ENCODE peak calls at places on chromosomes 6 and 20, in six cellular contexts. One of them, this sample, is unnamed.

GRCh38 chr20:688809-689208 is 13.2 kb upstream of the SCRT2 start:
- DNase-seq in fibroblast of the aortic adventitia: no peak
- DNase-seq in transverse colon: no peak
- DNase-seq in CD8-positive, alpha-beta memory T cell: no peak
- DNase-seq in colonic mucosa: no peak
- DNase-seq in EL: peak
- DNase-seq in this sample: peak

GRCh38 chr20:56690531-56691175 is 61.5 kb downstream of the TFAP2C start:
- DNase-seq in fibroblast of the aortic adventitia: no peak
- DNase-seq in transverse colon: peak
- DNase-seq in CD8-positive, alpha-beta memory T cell: no peak
- DNase-seq in colonic mucosa: peak
- DNase-seq in EL: no peak
- DNase-seq in this sample: no peak

GRCh38 chr6:8831366-8832152 is 396.2 kb upstream of the SLC35B3 start:
- DNase-seq in fibroblast of the aortic adventitia: no peak
- DNase-seq in transverse colon: no peak
- DNase-seq in CD8-positive, alpha-beta memory T cell: no peak
- DNase-seq in colonic mucosa: no peak
- DNase-seq in EL: no peak
- DNase-seq in this sample: peak

GRCh38 chr20:49483018-49483705 is 694 bp upstream of the KCNB1 start:
- DNase-seq in fibroblast of the aortic adventitia: no peak
- DNase-seq in transverse colon: no peak
- DNase-seq in CD8-positive, alpha-beta memory T cell: no peak
- DNase-seq in colonic mucosa: no peak
- DNase-seq in EL: no peak
- DNase-seq in this sample: no peak

GRCh38 chr6:80618953-80619352 is 512.5 kb downstream of the BCKDHB start:
- DNase-seq in fibroblast of the aortic adventitia: peak
- DNase-seq in transverse colon: no peak
- DNase-seq in CD8-positive, alpha-beta memory T cell: no peak
- DNase-seq in colonic mucosa: no peak
- DNase-seq in EL: peak
- DNase-seq in this sample: peak

GRCh38 chr6:163128324-163128723 is 286.2 kb upstream of the QKI start:
- DNase-seq in fibroblast of the aortic adventitia: no peak
- DNase-seq in transverse colon: no peak
- DNase-seq in CD8-positive, alpha-beta memory T cell: no peak
- DNase-seq in colonic mucosa: no peak
- DNase-seq in EL: no peak
- DNase-seq in this sample: no peak

GRCh38 chr6:25945175-25945574 is 14.7 kb upstream of the SLC17A2 start:
- DNase-seq in fibroblast of the aortic adventitia: no peak
- DNase-seq in transverse colon: no peak
- DNase-seq in CD8-positive, alpha-beta memory T cell: no peak
- DNase-seq in colonic mucosa: no peak
- DNase-seq in EL: no peak
- DNase-seq in this sample: no peak

GRCh38 chr6:25173951-25174474 is 105.2 kb upstream of the CARMIL1 start:
- DNase-seq in fibroblast of the aortic adventitia: peak
- DNase-seq in transverse colon: no peak
- DNase-seq in CD8-positive, alpha-beta memory T cell: no peak
- DNase-seq in colonic mucosa: no peak
- DNase-seq in EL: peak
- DNase-seq in this sample: peak

GRCh38 chr6:45148278-45148677 is 179.9 kb upstream of the RUNX2 start:
- DNase-seq in fibroblast of the aortic adventitia: no peak
- DNase-seq in transverse colon: no peak
- DNase-seq in CD8-positive, alpha-beta memory T cell: no peak
- DNase-seq in colonic mucosa: no peak
- DNase-seq in EL: no peak
- DNase-seq in this sample: peak

GRCh38 chr6:168128631-168129291 is 49.7 kb upstream of the FRMD1 start:
- DNase-seq in fibroblast of the aortic adventitia: no peak
- DNase-seq in transverse colon: no peak
- DNase-seq in CD8-positive, alpha-beta memory T cell: no peak
- DNase-seq in colonic mucosa: peak
- DNase-seq in EL: no peak
- DNase-seq in this sample: no peak

GRCh38 chr6:166757226-166758135 is 130.4 kb upstream of the RPS6KA2 start:
- DNase-seq in fibroblast of the aortic adventitia: peak
- DNase-seq in transverse colon: no peak
- DNase-seq in CD8-positive, alpha-beta memory T cell: no peak
- DNase-seq in colonic mucosa: no peak
- DNase-seq in EL: peak
- DNase-seq in this sample: peak

GRCh38 chr6:40356242-40356910 is 230.8 kb downstream of the LRFN2 start:
- DNase-seq in fibroblast of the aortic adventitia: peak
- DNase-seq in transverse colon: no peak
- DNase-seq in CD8-positive, alpha-beta memory T cell: no peak
- DNase-seq in colonic mucosa: no peak
- DNase-seq in EL: peak
- DNase-seq in this sample: no peak

GRCh38 chr6:75204222-75204958 is 1.5 kb downstream of the COL12A1 start:
- DNase-seq in fibroblast of the aortic adventitia: peak
- DNase-seq in transverse colon: peak
- DNase-seq in CD8-positive, alpha-beta memory T cell: no peak
- DNase-seq in colonic mucosa: peak
- DNase-seq in EL: peak
- DNase-seq in this sample: peak

GRCh38 chr20:12808006-12808567 is 200.7 kb upstream of the SPTLC3 start:
- DNase-seq in fibroblast of the aortic adventitia: no peak
- DNase-seq in transverse colon: no peak
- DNase-seq in CD8-positive, alpha-beta memory T cell: no peak
- DNase-seq in colonic mucosa: no peak
- DNase-seq in EL: no peak
- DNase-seq in this sample: no peak

GRCh38 chr20:46984391-46984790 is 89.7 kb downstream of the EYA2 start:
- DNase-seq in fibroblast of the aortic adventitia: peak
- DNase-seq in transverse colon: no peak
- DNase-seq in CD8-positive, alpha-beta memory T cell: no peak
- DNase-seq in colonic mucosa: no peak
- DNase-seq in EL: no peak
- DNase-seq in this sample: peak

GRCh38 chr20:51303731-51304670 is 238.5 kb downstream of the NFATC2 start:
- DNase-seq in fibroblast of the aortic adventitia: no peak
- DNase-seq in transverse colon: no peak
- DNase-seq in CD8-positive, alpha-beta memory T cell: no peak
- DNase-seq in colonic mucosa: no peak
- DNase-seq in EL: no peak
- DNase-seq in this sample: no peak

GRCh38 chr20:47113362-47114118 is 218.9 kb downstream of the EYA2 start:
- DNase-seq in fibroblast of the aortic adventitia: peak
- DNase-seq in transverse colon: no peak
- DNase-seq in CD8-positive, alpha-beta memory T cell: no peak
- DNase-seq in colonic mucosa: no peak
- DNase-seq in EL: peak
- DNase-seq in this sample: peak

GRCh38 chr20:44091026-44091425 is 96.0 kb downstream of the JPH2 start:
- DNase-seq in fibroblast of the aortic adventitia: peak
- DNase-seq in transverse colon: no peak
- DNase-seq in CD8-positive, alpha-beta memory T cell: no peak
- DNase-seq in colonic mucosa: no peak
- DNase-seq in EL: no peak
- DNase-seq in this sample: peak

GRCh38 chr6:30647039-30647801 is at the start of gene C6orf136:
- DNase-seq in fibroblast of the aortic adventitia: peak
- DNase-seq in transverse colon: peak
- DNase-seq in CD8-positive, alpha-beta memory T cell: peak
- DNase-seq in colonic mucosa: peak
- DNase-seq in EL: peak
- DNase-seq in this sample: peak

GRCh38 chr6:18997375-18997826 is 610.3 kb downstream of the RNF144B start:
- DNase-seq in fibroblast of the aortic adventitia: peak
- DNase-seq in transverse colon: no peak
- DNase-seq in CD8-positive, alpha-beta memory T cell: no peak
- DNase-seq in colonic mucosa: no peak
- DNase-seq in EL: peak
- DNase-seq in this sample: peak

GRCh38 chr6:36372088-36372487 is 15.4 kb downstream of the ETV7 start:
- DNase-seq in fibroblast of the aortic adventitia: no peak
- DNase-seq in transverse colon: no peak
- DNase-seq in CD8-positive, alpha-beta memory T cell: no peak
- DNase-seq in colonic mucosa: no peak
- DNase-seq in EL: no peak
- DNase-seq in this sample: no peak

GRCh38 chr6:158488065-158488464 is 71.8 kb upstream of the TMEM181 start:
- DNase-seq in fibroblast of the aortic adventitia: peak
- DNase-seq in transverse colon: no peak
- DNase-seq in CD8-positive, alpha-beta memory T cell: no peak
- DNase-seq in colonic mucosa: no peak
- DNase-seq in EL: peak
- DNase-seq in this sample: peak

GRCh38 chr20:41213150-41213820 is 75.9 kb downstream of the PLCG1 start:
- DNase-seq in fibroblast of the aortic adventitia: peak
- DNase-seq in transverse colon: no peak
- DNase-seq in CD8-positive, alpha-beta memory T cell: no peak
- DNase-seq in colonic mucosa: no peak
- DNase-seq in EL: peak
- DNase-seq in this sample: peak

GRCh38 chr6:54516331-54516730 is 208.1 kb downstream of the TINAG start:
- DNase-seq in fibroblast of the aortic adventitia: no peak
- DNase-seq in transverse colon: no peak
- DNase-seq in CD8-positive, alpha-beta memory T cell: no peak
- DNase-seq in colonic mucosa: no peak
- DNase-seq in EL: no peak
- DNase-seq in this sample: no peak

GRCh38 chr6:106451419-106451818 is 90.9 kb downstream of the CRYBG1 start:
- DNase-seq in fibroblast of the aortic adventitia: peak
- DNase-seq in transverse colon: no peak
- DNase-seq in CD8-positive, alpha-beta memory T cell: no peak
- DNase-seq in colonic mucosa: no peak
- DNase-seq in EL: no peak
- DNase-seq in this sample: peak

GRCh38 chr6:136927313-136927712 is 5.2 kb downstream of the SLC35D3 start:
- DNase-seq in fibroblast of the aortic adventitia: no peak
- DNase-seq in transverse colon: no peak
- DNase-seq in CD8-positive, alpha-beta memory T cell: no peak
- DNase-seq in colonic mucosa: no peak
- DNase-seq in EL: peak
- DNase-seq in this sample: no peak

GRCh38 chr6:33995046-33995872 is 150.6 kb downstream of the GRM4 start:
- DNase-seq in fibroblast of the aortic adventitia: no peak
- DNase-seq in transverse colon: peak
- DNase-seq in CD8-positive, alpha-beta memory T cell: no peak
- DNase-seq in colonic mucosa: peak
- DNase-seq in EL: no peak
- DNase-seq in this sample: no peak